ENCODE peak calls at places on chromosome X, in nine cellular contexts. One of them, this sample, is unnamed.

GRCh38 chrX:42536286-42536685 is 241.7 kb downstream of the PPP1R2C start:
- DNase-seq in stomach: no peak
- DNase-seq in AG20443: no peak
- DNase-seq in stimulated activated CD4-positive, alpha-beta T cell treated with anti-CD3 and anti-CD28 coated beads, Interleukin-2, amount 100 ng/mL, for 48 hours: no peak
- DNase-seq in hepatic stellate cell: no peak
- DNase-seq in stimulated activated CD8-positive, alpha-beta memory T cell treated with anti-CD3 and anti-CD28 coated beads, Interleukin-7, amount 100 ng/mL, for 4 hours: no peak
- DNase-seq in body of pancreas: no peak
- DNase-seq in tibial artery: no peak
- DNase-seq in GM06990: no peak
- DNase-seq in this sample: no peak

GRCh38 chrX:79570524-79571240 is 203.5 kb upstream of the ITM2A start:
- DNase-seq in stimulated activated CD4-positive, alpha-beta T cell treated with anti-CD3 and anti-CD28 coated beads, Interleukin-2, amount 100 ng/mL, for 48 hours: no peak
- DNase-seq in AG20443: no peak
- DNase-seq in stimulated activated CD8-positive, alpha-beta memory T cell treated with anti-CD3 and anti-CD28 coated beads, Interleukin-7, amount 100 ng/mL, for 4 hours: no peak
- DNase-seq in stomach: no peak
- DNase-seq in GM06990: no peak
- DNase-seq in hepatic stellate cell: no peak
- DNase-seq in tibial artery: no peak
- DNase-seq in body of pancreas: no peak
- DNase-seq in this sample: no peak

GRCh38 chrX:48972214-48973164 is 845 bp upstream of the KCND1 start:
- DNase-seq in stimulated activated CD4-positive, alpha-beta T cell treated with anti-CD3 and anti-CD28 coated beads, Interleukin-2, amount 100 ng/mL, for 48 hours: peak; percentile 11
- DNase-seq in body of pancreas: peak; percentile 33
- DNase-seq in AG20443: peak; percentile 45
- DNase-seq in stimulated activated CD8-positive, alpha-beta memory T cell treated with anti-CD3 and anti-CD28 coated beads, Interleukin-7, amount 100 ng/mL, for 4 hours: no peak
- DNase-seq in stomach: peak; percentile 40
- DNase-seq in GM06990: no peak
- DNase-seq in hepatic stellate cell: peak; percentile 54
- DNase-seq in tibial artery: peak; percentile 39
- DNase-seq in this sample: peak; percentile 42

GRCh38 chrX:107301253-107301652 is 94.8 kb downstream of the DNAAF6 start:
- DNase-seq in hepatic stellate cell: no peak
- DNase-seq in AG20443: no peak
- DNase-seq in tibial artery: no peak
- DNase-seq in body of pancreas: no peak
- DNase-seq in stomach: no peak
- DNase-seq in stimulated activated CD8-positive, alpha-beta memory T cell treated with anti-CD3 and anti-CD28 coated beads, Interleukin-7, amount 100 ng/mL, for 4 hours: no peak
- DNase-seq in GM06990: no peak
- DNase-seq in stimulated activated CD4-positive, alpha-beta T cell treated with anti-CD3 and anti-CD28 coated beads, Interleukin-2, amount 100 ng/mL, for 48 hours: no peak
- DNase-seq in this sample: no peak

GRCh38 chrX:100410083-100410590 is at the start of gene PCDH19:
- DNase-seq in hepatic stellate cell: peak; percentile 55
- DNase-seq in stimulated activated CD4-positive, alpha-beta T cell treated with anti-CD3 and anti-CD28 coated beads, Interleukin-2, amount 100 ng/mL, for 48 hours: peak; percentile 25
- DNase-seq in stomach: peak; percentile 54
- DNase-seq in tibial artery: no peak
- DNase-seq in GM06990: no peak
- DNase-seq in AG20443: peak; percentile 79
- DNase-seq in stimulated activated CD8-positive, alpha-beta memory T cell treated with anti-CD3 and anti-CD28 coated beads, Interleukin-7, amount 100 ng/mL, for 4 hours: peak; percentile 5
- DNase-seq in body of pancreas: peak; percentile 33
- DNase-seq in this sample: peak; percentile 52

GRCh38 chrX:9874483-9874882 is 88.3 kb downstream of the SHROOM2 start:
- DNase-seq in body of pancreas: no peak
- DNase-seq in stimulated activated CD8-positive, alpha-beta memory T cell treated with anti-CD3 and anti-CD28 coated beads, Interleukin-7, amount 100 ng/mL, for 4 hours: no peak
- DNase-seq in tibial artery: no peak
- DNase-seq in GM06990: no peak
- DNase-seq in hepatic stellate cell: no peak
- DNase-seq in stimulated activated CD4-positive, alpha-beta T cell treated with anti-CD3 and anti-CD28 coated beads, Interleukin-2, amount 100 ng/mL, for 48 hours: no peak
- DNase-seq in AG20443: peak; percentile 17
- DNase-seq in stomach: no peak
- DNase-seq in this sample: no peak

GRCh38 chrX:39894626-39895025 is 203.1 kb downstream of the BCOR start:
- DNase-seq in body of pancreas: peak; percentile 26
- DNase-seq in stomach: peak; percentile 33
- DNase-seq in stimulated activated CD4-positive, alpha-beta T cell treated with anti-CD3 and anti-CD28 coated beads, Interleukin-2, amount 100 ng/mL, for 48 hours: no peak
- DNase-seq in tibial artery: no peak
- DNase-seq in stimulated activated CD8-positive, alpha-beta memory T cell treated with anti-CD3 and anti-CD28 coated beads, Interleukin-7, amount 100 ng/mL, for 4 hours: no peak
- DNase-seq in GM06990: no peak
- DNase-seq in hepatic stellate cell: no peak
- DNase-seq in AG20443: no peak
- DNase-seq in this sample: no peak

GRCh38 chrX:49247916-49248811 is 12.9 kb downstream of the CCDC22 start:
- DNase-seq in stomach: no peak
- DNase-seq in AG20443: no peak
- DNase-seq in GM06990: no peak
- DNase-seq in stimulated activated CD8-positive, alpha-beta memory T cell treated with anti-CD3 and anti-CD28 coated beads, Interleukin-7, amount 100 ng/mL, for 4 hours: no peak
- DNase-seq in tibial artery: no peak
- DNase-seq in body of pancreas: no peak
- DNase-seq in hepatic stellate cell: no peak
- DNase-seq in stimulated activated CD4-positive, alpha-beta T cell treated with anti-CD3 and anti-CD28 coated beads, Interleukin-2, amount 100 ng/mL, for 48 hours: no peak
- DNase-seq in this sample: no peak

GRCh38 chrX:72169008-72169728 is 12.4 kb upstream of the PIN4 start:
- DNase-seq in stimulated activated CD8-positive, alpha-beta memory T cell treated with anti-CD3 and anti-CD28 coated beads, Interleukin-7, amount 100 ng/mL, for 4 hours: peak; percentile 2
- DNase-seq in GM06990: no peak
- DNase-seq in AG20443: no peak
- DNase-seq in body of pancreas: no peak
- DNase-seq in stomach: no peak
- DNase-seq in stimulated activated CD4-positive, alpha-beta T cell treated with anti-CD3 and anti-CD28 coated beads, Interleukin-2, amount 100 ng/mL, for 48 hours: peak; percentile 10
- DNase-seq in tibial artery: no peak
- DNase-seq in hepatic stellate cell: no peak
- DNase-seq in this sample: no peak

GRCh38 chrX:10722804-10723364 is 102.5 kb upstream of the MID1 start:
- DNase-seq in GM06990: no peak
- DNase-seq in hepatic stellate cell: peak; percentile 46
- DNase-seq in stimulated activated CD4-positive, alpha-beta T cell treated with anti-CD3 and anti-CD28 coated beads, Interleukin-2, amount 100 ng/mL, for 48 hours: peak; percentile 45
- DNase-seq in AG20443: peak; percentile 51
- DNase-seq in tibial artery: peak; percentile 63
- DNase-seq in body of pancreas: peak; percentile 59
- DNase-seq in stomach: peak; percentile 59
- DNase-seq in stimulated activated CD8-positive, alpha-beta memory T cell treated with anti-CD3 and anti-CD28 coated beads, Interleukin-7, amount 100 ng/mL, for 4 hours: no peak
- DNase-seq in this sample: peak; percentile 42

GRCh38 chrX:118228041-118228440 is 111.4 kb upstream of the KLHL13 start:
- DNase-seq in hepatic stellate cell: no peak
- DNase-seq in AG20443: peak; percentile 7
- DNase-seq in stomach: no peak
- DNase-seq in stimulated activated CD4-positive, alpha-beta T cell treated with anti-CD3 and anti-CD28 coated beads, Interleukin-2, amount 100 ng/mL, for 48 hours: no peak
- DNase-seq in tibial artery: no peak
- DNase-seq in GM06990: no peak
- DNase-seq in stimulated activated CD8-positive, alpha-beta memory T cell treated with anti-CD3 and anti-CD28 coated beads, Interleukin-7, amount 100 ng/mL, for 4 hours: no peak
- DNase-seq in body of pancreas: no peak
- DNase-seq in this sample: no peak

GRCh38 chrX:102840871-102841705 is 96.0 kb upstream of the RAB40AL start:
- DNase-seq in stomach: no peak
- DNase-seq in stimulated activated CD8-positive, alpha-beta memory T cell treated with anti-CD3 and anti-CD28 coated beads, Interleukin-7, amount 100 ng/mL, for 4 hours: no peak
- DNase-seq in hepatic stellate cell: no peak
- DNase-seq in body of pancreas: no peak
- DNase-seq in GM06990: no peak
- DNase-seq in stimulated activated CD4-positive, alpha-beta T cell treated with anti-CD3 and anti-CD28 coated beads, Interleukin-2, amount 100 ng/mL, for 48 hours: no peak
- DNase-seq in AG20443: no peak
- DNase-seq in tibial artery: no peak
- DNase-seq in this sample: no peak

GRCh38 chrX:139360356-139360755 is 170.2 kb upstream of the F9 start:
- DNase-seq in stomach: no peak
- DNase-seq in tibial artery: no peak
- DNase-seq in stimulated activated CD4-positive, alpha-beta T cell treated with anti-CD3 and anti-CD28 coated beads, Interleukin-2, amount 100 ng/mL, for 48 hours: no peak
- DNase-seq in stimulated activated CD8-positive, alpha-beta memory T cell treated with anti-CD3 and anti-CD28 coated beads, Interleukin-7, amount 100 ng/mL, for 4 hours: no peak
- DNase-seq in GM06990: no peak
- DNase-seq in body of pancreas: no peak
- DNase-seq in hepatic stellate cell: no peak
- DNase-seq in AG20443: no peak
- DNase-seq in this sample: no peak

GRCh38 chrX:21374163-21374993 is at the start of gene CNKSR2:
- DNase-seq in stomach: peak; percentile 65
- DNase-seq in stimulated activated CD4-positive, alpha-beta T cell treated with anti-CD3 and anti-CD28 coated beads, Interleukin-2, amount 100 ng/mL, for 48 hours: peak; percentile 55
- DNase-seq in stimulated activated CD8-positive, alpha-beta memory T cell treated with anti-CD3 and anti-CD28 coated beads, Interleukin-7, amount 100 ng/mL, for 4 hours: peak; percentile 63
- DNase-seq in hepatic stellate cell: no peak
- DNase-seq in AG20443: no peak
- DNase-seq in tibial artery: peak; percentile 18
- DNase-seq in body of pancreas: peak; percentile 74
- DNase-seq in GM06990: peak; percentile 18
- DNase-seq in this sample: peak; percentile 40

GRCh38 chrX:82973641-82974040 is 534.4 kb upstream of the POU3F4 start:
- DNase-seq in stomach: no peak
- DNase-seq in tibial artery: no peak
- DNase-seq in hepatic stellate cell: no peak
- DNase-seq in AG20443: no peak
- DNase-seq in stimulated activated CD4-positive, alpha-beta T cell treated with anti-CD3 and anti-CD28 coated beads, Interleukin-2, amount 100 ng/mL, for 48 hours: no peak
- DNase-seq in stimulated activated CD8-positive, alpha-beta memory T cell treated with anti-CD3 and anti-CD28 coated beads, Interleukin-7, amount 100 ng/mL, for 4 hours: no peak
- DNase-seq in GM06990: no peak
- DNase-seq in body of pancreas: no peak
- DNase-seq in this sample: no peak

GRCh38 chrX:22147214-22147613 is 115.1 kb downstream of the PHEX start:
- DNase-seq in stomach: no peak
- DNase-seq in stimulated activated CD8-positive, alpha-beta memory T cell treated with anti-CD3 and anti-CD28 coated beads, Interleukin-7, amount 100 ng/mL, for 4 hours: no peak
- DNase-seq in stimulated activated CD4-positive, alpha-beta T cell treated with anti-CD3 and anti-CD28 coated beads, Interleukin-2, amount 100 ng/mL, for 48 hours: no peak
- DNase-seq in body of pancreas: no peak
- DNase-seq in GM06990: no peak
- DNase-seq in tibial artery: no peak
- DNase-seq in hepatic stellate cell: no peak
- DNase-seq in AG20443: no peak
- DNase-seq in this sample: no peak

GRCh38 chrX:112841114-112841819 is 636 bp upstream of the AMOT start:
- DNase-seq in body of pancreas: peak; percentile 83
- DNase-seq in GM06990: peak; percentile 80
- DNase-seq in stimulated activated CD4-positive, alpha-beta T cell treated with anti-CD3 and anti-CD28 coated beads, Interleukin-2, amount 100 ng/mL, for 48 hours: peak; percentile 62
- DNase-seq in stimulated activated CD8-positive, alpha-beta memory T cell treated with anti-CD3 and anti-CD28 coated beads, Interleukin-7, amount 100 ng/mL, for 4 hours: peak; percentile 66
- DNase-seq in AG20443: peak; percentile 92
- DNase-seq in hepatic stellate cell: peak; percentile 78
- DNase-seq in stomach: peak; percentile 83
- DNase-seq in tibial artery: peak; percentile 80
- DNase-seq in this sample: peak; percentile 87

GRCh38 chrX:6558979-6559378 is 24.1 kb upstream of the VCX3A start:
- DNase-seq in stimulated activated CD8-positive, alpha-beta memory T cell treated with anti-CD3 and anti-CD28 coated beads, Interleukin-7, amount 100 ng/mL, for 4 hours: no peak
- DNase-seq in GM06990: no peak
- DNase-seq in hepatic stellate cell: no peak
- DNase-seq in AG20443: no peak
- DNase-seq in stomach: no peak
- DNase-seq in tibial artery: no peak
- DNase-seq in stimulated activated CD4-positive, alpha-beta T cell treated with anti-CD3 and anti-CD28 coated beads, Interleukin-2, amount 100 ng/mL, for 48 hours: no peak
- DNase-seq in body of pancreas: no peak
- DNase-seq in this sample: no peak

GRCh38 chrX:40169193-40170086 is 71.7 kb upstream of the BCOR start:
- DNase-seq in AG20443: no peak
- DNase-seq in hepatic stellate cell: no peak
- DNase-seq in stomach: peak; percentile 74
- DNase-seq in stimulated activated CD8-positive, alpha-beta memory T cell treated with anti-CD3 and anti-CD28 coated beads, Interleukin-7, amount 100 ng/mL, for 4 hours: peak; percentile 67
- DNase-seq in body of pancreas: no peak
- DNase-seq in GM06990: peak; percentile 80
- DNase-seq in tibial artery: no peak
- DNase-seq in stimulated activated CD4-positive, alpha-beta T cell treated with anti-CD3 and anti-CD28 coated beads, Interleukin-2, amount 100 ng/mL, for 48 hours: peak; percentile 67
- DNase-seq in this sample: no peak

GRCh38 chrX:103656623-103657022 is 27.8 kb downstream of the TCEAL1 start:
- DNase-seq in tibial artery: no peak
- DNase-seq in stomach: no peak
- DNase-seq in body of pancreas: no peak
- DNase-seq in hepatic stellate cell: peak; percentile 26
- DNase-seq in stimulated activated CD4-positive, alpha-beta T cell treated with anti-CD3 and anti-CD28 coated beads, Interleukin-2, amount 100 ng/mL, for 48 hours: no peak
- DNase-seq in GM06990: no peak
- DNase-seq in AG20443: peak; percentile 53
- DNase-seq in stimulated activated CD8-positive, alpha-beta memory T cell treated with anti-CD3 and anti-CD28 coated beads, Interleukin-7, amount 100 ng/mL, for 4 hours: no peak
- DNase-seq in this sample: no peak

GRCh38 chrX:101078716-101079115 is at the start of gene TMEM35A:
- DNase-seq in stomach: no peak
- DNase-seq in GM06990: no peak
- DNase-seq in stimulated activated CD4-positive, alpha-beta T cell treated with anti-CD3 and anti-CD28 coated beads, Interleukin-2, amount 100 ng/mL, for 48 hours: no peak
- DNase-seq in hepatic stellate cell: no peak
- DNase-seq in stimulated activated CD8-positive, alpha-beta memory T cell treated with anti-CD3 and anti-CD28 coated beads, Interleukin-7, amount 100 ng/mL, for 4 hours: no peak
- DNase-seq in AG20443: peak; percentile 49
- DNase-seq in body of pancreas: no peak
- DNase-seq in tibial artery: no peak
- DNase-seq in this sample: no peak

GRCh38 chrX:118220509-118220908 is 103.9 kb upstream of the KLHL13 start:
- DNase-seq in hepatic stellate cell: no peak
- DNase-seq in stomach: no peak
- DNase-seq in GM06990: no peak
- DNase-seq in tibial artery: no peak
- DNase-seq in stimulated activated CD8-positive, alpha-beta memory T cell treated with anti-CD3 and anti-CD28 coated beads, Interleukin-7, amount 100 ng/mL, for 4 hours: no peak
- DNase-seq in body of pancreas: no peak
- DNase-seq in stimulated activated CD4-positive, alpha-beta T cell treated with anti-CD3 and anti-CD28 coated beads, Interleukin-2, amount 100 ng/mL, for 48 hours: no peak
- DNase-seq in AG20443: no peak
- DNase-seq in this sample: no peak

GRCh38 chrX:56281789-56282188 is 49.6 kb downstream of the KLF8 start:
- DNase-seq in AG20443: peak; percentile 4
- DNase-seq in stomach: no peak
- DNase-seq in GM06990: no peak
- DNase-seq in stimulated activated CD4-positive, alpha-beta T cell treated with anti-CD3 and anti-CD28 coated beads, Interleukin-2, amount 100 ng/mL, for 48 hours: no peak
- DNase-seq in stimulated activated CD8-positive, alpha-beta memory T cell treated with anti-CD3 and anti-CD28 coated beads, Interleukin-7, amount 100 ng/mL, for 4 hours: no peak
- DNase-seq in hepatic stellate cell: no peak
- DNase-seq in tibial artery: no peak
- DNase-seq in body of pancreas: no peak
- DNase-seq in this sample: no peak

GRCh38 chrX:1449581-1450149 is 3.0 kb downstream of the ASMTL start:
- DNase-seq in AG20443: no peak
- DNase-seq in hepatic stellate cell: no peak
- DNase-seq in stimulated activated CD4-positive, alpha-beta T cell treated with anti-CD3 and anti-CD28 coated beads, Interleukin-2, amount 100 ng/mL, for 48 hours: no peak
- DNase-seq in GM06990: no peak
- DNase-seq in tibial artery: no peak
- DNase-seq in stimulated activated CD8-positive, alpha-beta memory T cell treated with anti-CD3 and anti-CD28 coated beads, Interleukin-7, amount 100 ng/mL, for 4 hours: no peak
- DNase-seq in stomach: no peak
- DNase-seq in body of pancreas: no peak
- DNase-seq in this sample: no peak

GRCh38 chrX:16212024-16212423 is 44.7 kb downstream of the MAGEB17 start:
- DNase-seq in stomach: no peak
- DNase-seq in stimulated activated CD8-positive, alpha-beta memory T cell treated with anti-CD3 and anti-CD28 coated beads, Interleukin-7, amount 100 ng/mL, for 4 hours: no peak
- DNase-seq in AG20443: no peak
- DNase-seq in GM06990: no peak
- DNase-seq in tibial artery: no peak
- DNase-seq in hepatic stellate cell: no peak
- DNase-seq in body of pancreas: no peak
- DNase-seq in stimulated activated CD4-positive, alpha-beta T cell treated with anti-CD3 and anti-CD28 coated beads, Interleukin-2, amount 100 ng/mL, for 48 hours: no peak
- DNase-seq in this sample: no peak

GRCh38 chrX:10015711-10016515 is 48.8 kb downstream of the CLDN34 start:
- DNase-seq in AG20443: no peak
- DNase-seq in hepatic stellate cell: no peak
- DNase-seq in stimulated activated CD4-positive, alpha-beta T cell treated with anti-CD3 and anti-CD28 coated beads, Interleukin-2, amount 100 ng/mL, for 48 hours: no peak
- DNase-seq in stomach: no peak
- DNase-seq in body of pancreas: peak; percentile 42
- DNase-seq in stimulated activated CD8-positive, alpha-beta memory T cell treated with anti-CD3 and anti-CD28 coated beads, Interleukin-7, amount 100 ng/mL, for 4 hours: no peak
- DNase-seq in tibial artery: no peak
- DNase-seq in GM06990: no peak
- DNase-seq in this sample: peak; percentile 74

GRCh38 chrX:149618871-149619270 is 12.7 kb downstream of the TMEM185A start:
- DNase-seq in body of pancreas: no peak
- DNase-seq in hepatic stellate cell: no peak
- DNase-seq in GM06990: no peak
- DNase-seq in stomach: no peak
- DNase-seq in tibial artery: no peak
- DNase-seq in AG20443: no peak
- DNase-seq in stimulated activated CD4-positive, alpha-beta T cell treated with anti-CD3 and anti-CD28 coated beads, Interleukin-2, amount 100 ng/mL, for 48 hours: no peak
- DNase-seq in stimulated activated CD8-positive, alpha-beta memory T cell treated with anti-CD3 and anti-CD28 coated beads, Interleukin-7, amount 100 ng/mL, for 4 hours: no peak
- DNase-seq in this sample: no peak

GRCh38 chrX:104469771-104470170 is 96.2 kb upstream of the IL1RAPL2 start:
- DNase-seq in AG20443: no peak
- DNase-seq in tibial artery: no peak
- DNase-seq in body of pancreas: no peak
- DNase-seq in stimulated activated CD8-positive, alpha-beta memory T cell treated with anti-CD3 and anti-CD28 coated beads, Interleukin-7, amount 100 ng/mL, for 4 hours: no peak
- DNase-seq in stimulated activated CD4-positive, alpha-beta T cell treated with anti-CD3 and anti-CD28 coated beads, Interleukin-2, amount 100 ng/mL, for 48 hours: no peak
- DNase-seq in hepatic stellate cell: no peak
- DNase-seq in GM06990: no peak
- DNase-seq in stomach: no peak
- DNase-seq in this sample: no peak

GRCh38 chrX:107119281-107119680 is 659 bp upstream of the RBM41 start:
- DNase-seq in hepatic stellate cell: no peak
- DNase-seq in stimulated activated CD8-positive, alpha-beta memory T cell treated with anti-CD3 and anti-CD28 coated beads, Interleukin-7, amount 100 ng/mL, for 4 hours: no peak
- DNase-seq in stomach: no peak
- DNase-seq in AG20443: no peak
- DNase-seq in body of pancreas: no peak
- DNase-seq in GM06990: no peak
- DNase-seq in stimulated activated CD4-positive, alpha-beta T cell treated with anti-CD3 and anti-CD28 coated beads, Interleukin-2, amount 100 ng/mL, for 48 hours: no peak
- DNase-seq in tibial artery: no peak
- DNase-seq in this sample: no peak

GRCh38 chrX:106752101-106752678 is 25.7 kb downstream of the RNF128 start:
- DNase-seq in hepatic stellate cell: no peak
- DNase-seq in stimulated activated CD4-positive, alpha-beta T cell treated with anti-CD3 and anti-CD28 coated beads, Interleukin-2, amount 100 ng/mL, for 48 hours: no peak
- DNase-seq in stimulated activated CD8-positive, alpha-beta memory T cell treated with anti-CD3 and anti-CD28 coated beads, Interleukin-7, amount 100 ng/mL, for 4 hours: no peak
- DNase-seq in GM06990: no peak
- DNase-seq in stomach: no peak
- DNase-seq in AG20443: no peak
- DNase-seq in tibial artery: no peak
- DNase-seq in body of pancreas: no peak
- DNase-seq in this sample: no peak

GRCh38 chrX:106894978-106895452 is 8.1 kb downstream of the RIPPLY1 start:
- DNase-seq in body of pancreas: no peak
- DNase-seq in GM06990: no peak
- DNase-seq in tibial artery: no peak
- DNase-seq in stomach: no peak
- DNase-seq in stimulated activated CD8-positive, alpha-beta memory T cell treated with anti-CD3 and anti-CD28 coated beads, Interleukin-7, amount 100 ng/mL, for 4 hours: no peak
- DNase-seq in AG20443: peak; percentile 37
- DNase-seq in hepatic stellate cell: peak; percentile 15
- DNase-seq in stimulated activated CD4-positive, alpha-beta T cell treated with anti-CD3 and anti-CD28 coated beads, Interleukin-2, amount 100 ng/mL, for 48 hours: no peak
- DNase-seq in this sample: peak; percentile 54

This sample was measured in left cardiac atrium.